ENCODE peak calls at places on chromosomes 13 and 19, in nine cellular contexts. Z, C, Q, D, H, X, T, F and U are unnamed samples.
A peak's percentile ranks its signal among the peaks of the same experiment; 100 is the strongest.

GRCh38 chr19:35845215-35846037 is 6.9 kb downstream of the NPHS1 start:
- DNase-seq in Z (no peak), C (peak; percentile 41), Q (peak; percentile 84), D (no peak), H (no peak), X (no peak), T (peak; percentile 74), F (peak; percentile 71), U (no peak)

GRCh38 chr19:32988724-32989123 is 16.7 kb downstream of the FAAP24 start:
- DNase-seq in Z (no peak), C (no peak), Q (no peak), D (peak; percentile 56), H (no peak), X (no peak), T (no peak), F (no peak), U (no peak)

GRCh38 chr13:97301382-97302095 is 79.4 kb downstream of the MBNL2 start:
- DNase-seq in Z (no peak), C (no peak), Q (no peak), D (no peak), H (no peak), X (no peak), T (no peak), F (no peak), U (no peak)

GRCh38 chr13:24681930-24682329 is 1.7 kb downstream of the ATP12A start:
- DNase-seq in Z (no peak), C (no peak), Q (no peak), D (no peak), H (no peak), X (no peak), T (no peak), F (no peak), U (no peak)

GRCh38 chr13:98945863-98946605 is 31.8 kb downstream of the DOCK9 start:
- DNase-seq in Z (no peak), C (no peak), Q (no peak), D (no peak), H (no peak), X (no peak), T (no peak), F (no peak), U (no peak)

GRCh38 chr13:32473650-32474049 is 45.7 kb upstream of the N4BP2L1 start:
- DNase-seq in Z (no peak), C (no peak), Q (no peak), D (no peak), H (no peak), X (no peak), T (no peak), F (no peak), U (no peak)

GRCh38 chr13:105144020-105144419 is 1391.4 kb downstream of the EFNB2 start:
- DNase-seq in Z (no peak), C (no peak), Q (peak; percentile 6), D (no peak), H (no peak), X (no peak), T (no peak), F (no peak), U (no peak)

GRCh38 chr13:38941353-38941945 is 49.2 kb downstream of the STOML3 start:
- DNase-seq in Z (no peak), C (no peak), Q (no peak), D (no peak), H (no peak), X (no peak), T (no peak), F (no peak), U (no peak)

GRCh38 chr13:95112883-95113282 is 188.4 kb downstream of the ABCC4 start:
- DNase-seq in Z (no peak), C (no peak), Q (no peak), D (no peak), H (no peak), X (no peak), T (no peak), F (no peak), U (no peak)

GRCh38 chr19:41426952-41427646 is at the start of gene B3GNT8:
- DNase-seq in Z (peak; percentile 71), C (peak; percentile 94), Q (no peak), D (peak; percentile 86), H (peak; percentile 83), X (peak; percentile 92), T (peak; percentile 88), F (peak; percentile 71), U (peak; percentile 94)

GRCh38 chr19:43662487-43662886 is 7.5 kb downstream of the PLAUR start:
- DNase-seq in Z (no peak), C (no peak), Q (no peak), D (no peak), H (no peak), X (no peak), T (peak; percentile 46), F (peak; percentile 36), U (no peak)

GRCh38 chr13:100721885-100722512 is 47.4 kb upstream of the TMTC4 start:
- DNase-seq in Z (peak; percentile 48), C (peak; percentile 50), Q (peak; percentile 31), D (peak; percentile 77), H (no peak), X (no peak), T (peak; percentile 82), F (peak; percentile 63), U (peak; percentile 30)

GRCh38 chr19:48454150-48454730 is 1.1 kb upstream of the KCNJ14 start:
- DNase-seq in Z (no peak), C (no peak), Q (no peak), D (no peak), H (no peak), X (no peak), T (no peak), F (peak; percentile 30), U (no peak)

GRCh38 chr13:77325371-77325941 is 1.4 kb downstream of the MYCBP2 start:
- DNase-seq in Z (no peak), C (no peak), Q (no peak), D (no peak), H (no peak), X (no peak), T (no peak), F (peak; percentile 6), U (no peak)

DNA sequence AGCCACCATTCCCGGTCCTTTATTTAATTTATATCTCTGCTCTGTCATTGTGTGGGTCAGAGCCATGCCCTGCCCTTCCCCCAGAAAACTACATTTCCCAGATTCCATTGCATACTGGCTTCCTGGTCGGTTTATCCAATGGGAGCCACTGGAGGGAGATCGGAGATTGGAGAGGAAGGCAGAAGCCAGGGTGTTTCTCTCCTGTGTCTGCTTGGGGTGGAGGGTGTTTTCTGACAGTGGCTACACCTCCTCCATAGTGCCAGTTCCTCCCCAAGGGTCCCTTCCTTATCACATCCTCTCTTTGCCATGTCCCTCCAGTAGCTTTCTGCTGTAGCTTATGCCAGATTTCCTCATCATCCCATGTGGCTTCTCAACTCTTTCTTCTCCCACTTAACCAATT is 19.0 kb downstream of the OLFM2 start:
- DNase-seq in Z (no peak), C (no peak), Q (peak; percentile 61), D (peak; percentile 26), H (no peak), X (no peak), T (no peak), F (peak; percentile 81), U (peak; percentile 27)
- TF ChIP-seq EP300 in Z (no peak), C (no peak), Q (no peak), D (no peak), H (no peak), X (no peak), T (no peak), F (no peak), U (no peak)

GRCh38 chr19:11641241-11641640 is 44.0 kb downstream of the ZNF627 start:
- DNase-seq in Z (no peak), C (no peak), Q (no peak), D (no peak), H (no peak), X (no peak), T (no peak), F (no peak), U (no peak)

GRCh38 chr19:11633223-11633622 is 35.9 kb downstream of the ZNF627 start:
- DNase-seq in Z (no peak), C (no peak), Q (no peak), D (no peak), H (no peak), X (no peak), T (no peak), F (no peak), U (no peak)

GRCh38 chr19:11642902-11643301 is 45.6 kb downstream of the ZNF627 start:
- DNase-seq in Z (no peak), C (no peak), Q (no peak), D (no peak), H (no peak), X (no peak), T (no peak), F (no peak), U (no peak)

GRCh38 chr19:11639602-11640471 is 42.6 kb downstream of the ZNF627 start:
- DNase-seq in Z (peak; percentile 97), C (peak; percentile 98), Q (peak; percentile 87), D (peak; percentile 98), H (peak; percentile 95), X (peak; percentile 98), T (peak; percentile 99), F (peak; percentile 95), U (peak; percentile 95)

GRCh38 chr19:11639245-11639601 is 41.9 kb downstream of the ZNF627 start:
- DNase-seq in Z (no peak), C (no peak), Q (no peak), D (no peak), H (no peak), X (no peak), T (no peak), F (no peak), U (no peak)
- H3K4me3 ChIP-seq in Z (peak overlapping the region; percentile 41), C (peak overlapping the region; percentile 75), Q (peak overlapping the region; percentile 64), D (peak overlapping the region; percentile 66), H (peak overlapping the region; percentile 60), X (peak overlapping the region; percentile 74), T (peak overlapping the region; percentile 92), F (peak overlapping the region; percentile 99), U (no peak overlapping the region)

GRCh38 chr13:112444001-112444311 is 67.8 kb downstream of the SPACA7 start:
- DNase-seq in Z (peak; percentile 55), C (peak; percentile 71), Q (peak; percentile 50), D (peak; percentile 75), H (no peak), X (peak; percentile 74), T (peak; percentile 98), F (peak; percentile 88), U (peak; percentile 59)
- TF ChIP-seq EP300 in Z (no peak), C (no peak), Q (no peak), D (no peak), H (no peak), X (no peak), T (no peak), F (no peak), U (no peak)

DNA sequence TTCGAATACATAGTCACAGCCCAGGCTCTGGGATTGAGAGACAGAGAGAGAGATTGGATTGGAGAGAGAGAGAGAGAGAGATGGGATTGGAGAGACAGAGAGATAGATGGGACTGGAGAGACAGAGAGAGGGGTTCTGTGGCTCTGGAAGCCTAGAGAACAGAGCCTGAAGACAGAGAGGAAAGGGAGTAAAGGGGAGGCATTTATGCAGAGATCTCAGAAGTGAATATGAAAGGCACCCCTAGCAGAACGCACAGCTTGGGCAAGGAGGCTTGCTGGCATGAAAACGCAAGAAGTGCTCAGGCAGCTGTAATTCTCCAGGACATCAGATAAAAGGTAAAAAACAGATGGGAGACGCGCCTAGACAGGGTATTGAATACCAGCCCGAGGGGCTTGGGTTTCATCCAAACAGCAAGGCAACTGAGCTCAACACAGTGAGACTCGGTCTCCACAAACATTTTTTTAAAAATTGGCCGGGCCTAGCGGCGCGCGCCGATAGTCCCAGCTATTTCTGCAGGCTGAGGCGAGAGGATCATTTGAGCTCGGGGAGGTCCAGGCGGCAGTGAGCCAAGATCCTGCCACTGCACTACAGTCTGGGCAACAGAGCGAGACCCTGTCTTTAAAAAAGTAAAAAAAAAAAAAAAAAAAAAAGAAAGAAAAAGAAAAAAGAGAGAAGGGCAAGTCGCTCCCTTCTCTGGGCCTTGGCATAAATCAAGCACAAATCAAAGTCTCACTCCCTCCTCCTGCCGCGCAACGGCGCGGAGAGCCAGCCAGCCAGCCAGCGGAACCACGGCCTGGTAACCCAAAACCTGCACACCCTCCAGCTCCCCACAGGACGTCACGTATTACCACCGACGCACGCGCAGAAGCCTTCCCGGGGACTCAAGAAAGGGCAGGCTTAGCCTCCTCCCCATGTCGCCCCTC is 769 bp upstream of the PPP2R1A start:
- DNase-seq in Z (peak; percentile 47), C (no peak), Q (peak; percentile 11), D (no peak), H (peak; percentile 87), X (peak; percentile 87), T (peak; percentile 92), F (peak; percentile 59), U (peak; percentile 95)
- H3K4me3 ChIP-seq in Z (peak overlapping the region; percentile 26), C (peak overlapping the region; percentile 53), Q (peak overlapping the region; percentile 42), D (peak overlapping the region; percentile 46), H (peak overlapping the region; percentile 40), X (peak overlapping the region; percentile 91), T (peak overlapping the region; percentile 40), F (peak overlapping the region; percentile 54), U (peak overlapping the region; percentile 86)